ENCODE peak calls at places on chromosomes 13 and 19, in ten cellular contexts. One of them, this sample, is unnamed.

GRCh38 chr19:7159105-7159933 is 89.8 kb downstream of the ZNF557 start:
- DNase-seq in NCI-H1105: no peak
- DNase-seq in activated gamma-delta T cell: no peak
- DNase-seq in stimulated activated CD8-positive, alpha-beta memory T cell treated with anti-CD3 and anti-CD28 coated beads, Interleukin-4, amount 100 ng/mL, for 1 hour: no peak
- DNase-seq in CD4-positive, alpha-beta T cell: no peak
- DNase-seq in activated naive CD8-positive, alpha-beta T cell treated with anti-CD3 and anti-CD28 coated beads, Interleukin-2, amount 50 U/mL, for 24 hours: no peak
- DNase-seq in germinal center: no peak
- DNase-seq in stimulated activated CD4-positive, alpha-beta T cell treated with anti-CD3 and anti-CD28 coated beads, Interleukin-12 subunit alpha, Interleukin-12 subunit beta, amount 100 ng/mL, for 4 hours: no peak
- DNase-seq in activated CD4-positive, alpha-beta T cell treated with anti-CD3 and anti-CD28 coated beads for 48 hours: no peak
- DNase-seq in kidney tubule cell: no peak
- DNase-seq in this sample: no peak

GRCh38 chr19:44850641-44851109 is 4.6 kb downstream of the NECTIN2 start:
- DNase-seq in germinal center: no peak
- DNase-seq in activated naive CD8-positive, alpha-beta T cell treated with anti-CD3 and anti-CD28 coated beads, Interleukin-2, amount 50 U/mL, for 24 hours: no peak
- DNase-seq in CD4-positive, alpha-beta T cell: no peak
- DNase-seq in activated gamma-delta T cell: no peak
- DNase-seq in kidney tubule cell: no peak
- DNase-seq in activated CD4-positive, alpha-beta T cell treated with anti-CD3 and anti-CD28 coated beads for 48 hours: no peak
- DNase-seq in NCI-H1105: no peak
- DNase-seq in stimulated activated CD4-positive, alpha-beta T cell treated with anti-CD3 and anti-CD28 coated beads, Interleukin-12 subunit alpha, Interleukin-12 subunit beta, amount 100 ng/mL, for 4 hours: no peak
- DNase-seq in stimulated activated CD8-positive, alpha-beta memory T cell treated with anti-CD3 and anti-CD28 coated beads, Interleukin-4, amount 100 ng/mL, for 1 hour: no peak
- DNase-seq in this sample: no peak

GRCh38 chr19:5189318-5189607 is 151.3 kb downstream of the PTPRS start:
- DNase-seq in germinal center: no peak
- DNase-seq in activated gamma-delta T cell: no peak
- DNase-seq in activated naive CD8-positive, alpha-beta T cell treated with anti-CD3 and anti-CD28 coated beads, Interleukin-2, amount 50 U/mL, for 24 hours: no peak
- DNase-seq in stimulated activated CD4-positive, alpha-beta T cell treated with anti-CD3 and anti-CD28 coated beads, Interleukin-12 subunit alpha, Interleukin-12 subunit beta, amount 100 ng/mL, for 4 hours: no peak
- DNase-seq in stimulated activated CD8-positive, alpha-beta memory T cell treated with anti-CD3 and anti-CD28 coated beads, Interleukin-4, amount 100 ng/mL, for 1 hour: no peak
- DNase-seq in activated CD4-positive, alpha-beta T cell treated with anti-CD3 and anti-CD28 coated beads for 48 hours: no peak
- DNase-seq in NCI-H1105: no peak
- DNase-seq in CD4-positive, alpha-beta T cell: no peak
- DNase-seq in kidney tubule cell: no peak
- DNase-seq in this sample: no peak

GRCh38 chr13:59829690-59830089 is 334.0 kb downstream of the DIAPH3 start:
- DNase-seq in stimulated activated CD8-positive, alpha-beta memory T cell treated with anti-CD3 and anti-CD28 coated beads, Interleukin-4, amount 100 ng/mL, for 1 hour: no peak
- DNase-seq in activated gamma-delta T cell: no peak
- DNase-seq in NCI-H1105: no peak
- DNase-seq in activated CD4-positive, alpha-beta T cell treated with anti-CD3 and anti-CD28 coated beads for 48 hours: no peak
- DNase-seq in CD4-positive, alpha-beta T cell: no peak
- DNase-seq in activated naive CD8-positive, alpha-beta T cell treated with anti-CD3 and anti-CD28 coated beads, Interleukin-2, amount 50 U/mL, for 24 hours: no peak
- DNase-seq in kidney tubule cell: no peak
- DNase-seq in stimulated activated CD4-positive, alpha-beta T cell treated with anti-CD3 and anti-CD28 coated beads, Interleukin-12 subunit alpha, Interleukin-12 subunit beta, amount 100 ng/mL, for 4 hours: no peak
- DNase-seq in germinal center: no peak
- DNase-seq in this sample: no peak

GRCh38 chr13:95608640-95609280 is 35.7 kb downstream of the DZIP1 start:
- DNase-seq in stimulated activated CD8-positive, alpha-beta memory T cell treated with anti-CD3 and anti-CD28 coated beads, Interleukin-4, amount 100 ng/mL, for 1 hour: no peak
- DNase-seq in activated gamma-delta T cell: no peak
- DNase-seq in kidney tubule cell: no peak
- DNase-seq in stimulated activated CD4-positive, alpha-beta T cell treated with anti-CD3 and anti-CD28 coated beads, Interleukin-12 subunit alpha, Interleukin-12 subunit beta, amount 100 ng/mL, for 4 hours: no peak
- DNase-seq in NCI-H1105: no peak
- DNase-seq in CD4-positive, alpha-beta T cell: no peak
- DNase-seq in activated naive CD8-positive, alpha-beta T cell treated with anti-CD3 and anti-CD28 coated beads, Interleukin-2, amount 50 U/mL, for 24 hours: no peak
- DNase-seq in activated CD4-positive, alpha-beta T cell treated with anti-CD3 and anti-CD28 coated beads for 48 hours: no peak
- DNase-seq in germinal center: no peak
- DNase-seq in this sample: no peak

GRCh38 chr19:14101003-14101545 is 10.5 kb upstream of the SAMD1 start:
- DNase-seq in activated naive CD8-positive, alpha-beta T cell treated with anti-CD3 and anti-CD28 coated beads, Interleukin-2, amount 50 U/mL, for 24 hours: no peak
- DNase-seq in stimulated activated CD4-positive, alpha-beta T cell treated with anti-CD3 and anti-CD28 coated beads, Interleukin-12 subunit alpha, Interleukin-12 subunit beta, amount 100 ng/mL, for 4 hours: no peak
- DNase-seq in activated gamma-delta T cell: no peak
- DNase-seq in stimulated activated CD8-positive, alpha-beta memory T cell treated with anti-CD3 and anti-CD28 coated beads, Interleukin-4, amount 100 ng/mL, for 1 hour: no peak
- DNase-seq in germinal center: no peak
- DNase-seq in activated CD4-positive, alpha-beta T cell treated with anti-CD3 and anti-CD28 coated beads for 48 hours: no peak
- DNase-seq in NCI-H1105: no peak
- DNase-seq in CD4-positive, alpha-beta T cell: no peak
- DNase-seq in kidney tubule cell: no peak
- DNase-seq in this sample: no peak

GRCh38 chr19:10640361-10640760 is 13.8 kb upstream of the ILF3 start:
- DNase-seq in activated naive CD8-positive, alpha-beta T cell treated with anti-CD3 and anti-CD28 coated beads, Interleukin-2, amount 50 U/mL, for 24 hours: no peak
- DNase-seq in activated gamma-delta T cell: no peak
- DNase-seq in stimulated activated CD8-positive, alpha-beta memory T cell treated with anti-CD3 and anti-CD28 coated beads, Interleukin-4, amount 100 ng/mL, for 1 hour: no peak
- DNase-seq in NCI-H1105: no peak
- DNase-seq in kidney tubule cell: no peak
- DNase-seq in germinal center: no peak
- DNase-seq in stimulated activated CD4-positive, alpha-beta T cell treated with anti-CD3 and anti-CD28 coated beads, Interleukin-12 subunit alpha, Interleukin-12 subunit beta, amount 100 ng/mL, for 4 hours: no peak
- DNase-seq in CD4-positive, alpha-beta T cell: no peak
- DNase-seq in activated CD4-positive, alpha-beta T cell treated with anti-CD3 and anti-CD28 coated beads for 48 hours: no peak
- DNase-seq in this sample: no peak

GRCh38 chr13:40388617-40389016 is 277.8 kb downstream of the FOXO1 start:
- DNase-seq in NCI-H1105: no peak
- DNase-seq in activated gamma-delta T cell: peak
- DNase-seq in stimulated activated CD4-positive, alpha-beta T cell treated with anti-CD3 and anti-CD28 coated beads, Interleukin-12 subunit alpha, Interleukin-12 subunit beta, amount 100 ng/mL, for 4 hours: peak
- DNase-seq in stimulated activated CD8-positive, alpha-beta memory T cell treated with anti-CD3 and anti-CD28 coated beads, Interleukin-4, amount 100 ng/mL, for 1 hour: peak
- DNase-seq in germinal center: peak
- DNase-seq in activated CD4-positive, alpha-beta T cell treated with anti-CD3 and anti-CD28 coated beads for 48 hours: peak
- DNase-seq in activated naive CD8-positive, alpha-beta T cell treated with anti-CD3 and anti-CD28 coated beads, Interleukin-2, amount 50 U/mL, for 24 hours: peak
- DNase-seq in kidney tubule cell: peak
- DNase-seq in CD4-positive, alpha-beta T cell: peak
- DNase-seq in this sample: no peak

GRCh38 chr19:1189419-1189818 is 15.4 kb upstream of the SBNO2 start:
- DNase-seq in stimulated activated CD4-positive, alpha-beta T cell treated with anti-CD3 and anti-CD28 coated beads, Interleukin-12 subunit alpha, Interleukin-12 subunit beta, amount 100 ng/mL, for 4 hours: peak
- DNase-seq in stimulated activated CD8-positive, alpha-beta memory T cell treated with anti-CD3 and anti-CD28 coated beads, Interleukin-4, amount 100 ng/mL, for 1 hour: no peak
- DNase-seq in activated naive CD8-positive, alpha-beta T cell treated with anti-CD3 and anti-CD28 coated beads, Interleukin-2, amount 50 U/mL, for 24 hours: peak
- DNase-seq in NCI-H1105: no peak
- DNase-seq in activated CD4-positive, alpha-beta T cell treated with anti-CD3 and anti-CD28 coated beads for 48 hours: peak
- DNase-seq in germinal center: no peak
- DNase-seq in CD4-positive, alpha-beta T cell: peak
- DNase-seq in kidney tubule cell: peak
- DNase-seq in activated gamma-delta T cell: no peak
- DNase-seq in this sample: no peak

GRCh38 chr19:3505598-3506383 is at the start of gene FZR1:
- DNase-seq in activated gamma-delta T cell: peak
- DNase-seq in NCI-H1105: peak
- DNase-seq in kidney tubule cell: peak
- DNase-seq in stimulated activated CD8-positive, alpha-beta memory T cell treated with anti-CD3 and anti-CD28 coated beads, Interleukin-4, amount 100 ng/mL, for 1 hour: peak
- DNase-seq in germinal center: peak
- DNase-seq in stimulated activated CD4-positive, alpha-beta T cell treated with anti-CD3 and anti-CD28 coated beads, Interleukin-12 subunit alpha, Interleukin-12 subunit beta, amount 100 ng/mL, for 4 hours: peak
- DNase-seq in activated CD4-positive, alpha-beta T cell treated with anti-CD3 and anti-CD28 coated beads for 48 hours: peak
- DNase-seq in activated naive CD8-positive, alpha-beta T cell treated with anti-CD3 and anti-CD28 coated beads, Interleukin-2, amount 50 U/mL, for 24 hours: peak
- DNase-seq in CD4-positive, alpha-beta T cell: peak
- DNase-seq in this sample: peak

GRCh38 chr19:18588611-18589379 is at the start of gene REX1BD:
- DNase-seq in stimulated activated CD4-positive, alpha-beta T cell treated with anti-CD3 and anti-CD28 coated beads, Interleukin-12 subunit alpha, Interleukin-12 subunit beta, amount 100 ng/mL, for 4 hours: peak
- DNase-seq in activated gamma-delta T cell: peak
- DNase-seq in kidney tubule cell: peak
- DNase-seq in activated naive CD8-positive, alpha-beta T cell treated with anti-CD3 and anti-CD28 coated beads, Interleukin-2, amount 50 U/mL, for 24 hours: peak
- DNase-seq in NCI-H1105: peak
- DNase-seq in stimulated activated CD8-positive, alpha-beta memory T cell treated with anti-CD3 and anti-CD28 coated beads, Interleukin-4, amount 100 ng/mL, for 1 hour: peak
- DNase-seq in germinal center: peak
- DNase-seq in activated CD4-positive, alpha-beta T cell treated with anti-CD3 and anti-CD28 coated beads for 48 hours: peak
- DNase-seq in CD4-positive, alpha-beta T cell: peak
- DNase-seq in this sample: peak

GRCh38 chr13:81929988-81930387 is 1589.1 kb upstream of the SPRY2 start:
- DNase-seq in kidney tubule cell: peak
- DNase-seq in CD4-positive, alpha-beta T cell: no peak
- DNase-seq in activated CD4-positive, alpha-beta T cell treated with anti-CD3 and anti-CD28 coated beads for 48 hours: no peak
- DNase-seq in activated gamma-delta T cell: no peak
- DNase-seq in germinal center: no peak
- DNase-seq in activated naive CD8-positive, alpha-beta T cell treated with anti-CD3 and anti-CD28 coated beads, Interleukin-2, amount 50 U/mL, for 24 hours: no peak
- DNase-seq in stimulated activated CD4-positive, alpha-beta T cell treated with anti-CD3 and anti-CD28 coated beads, Interleukin-12 subunit alpha, Interleukin-12 subunit beta, amount 100 ng/mL, for 4 hours: no peak
- DNase-seq in stimulated activated CD8-positive, alpha-beta memory T cell treated with anti-CD3 and anti-CD28 coated beads, Interleukin-4, amount 100 ng/mL, for 1 hour: no peak
- DNase-seq in NCI-H1105: no peak
- DNase-seq in this sample: no peak

GRCh38 chr19:18113827-18114226 is 16.2 kb downstream of the MAST3 start:
- DNase-seq in activated gamma-delta T cell: no peak
- DNase-seq in germinal center: no peak
- DNase-seq in activated CD4-positive, alpha-beta T cell treated with anti-CD3 and anti-CD28 coated beads for 48 hours: no peak
- DNase-seq in kidney tubule cell: no peak
- DNase-seq in NCI-H1105: no peak
- DNase-seq in stimulated activated CD4-positive, alpha-beta T cell treated with anti-CD3 and anti-CD28 coated beads, Interleukin-12 subunit alpha, Interleukin-12 subunit beta, amount 100 ng/mL, for 4 hours: no peak
- DNase-seq in activated naive CD8-positive, alpha-beta T cell treated with anti-CD3 and anti-CD28 coated beads, Interleukin-2, amount 50 U/mL, for 24 hours: no peak
- DNase-seq in CD4-positive, alpha-beta T cell: no peak
- DNase-seq in stimulated activated CD8-positive, alpha-beta memory T cell treated with anti-CD3 and anti-CD28 coated beads, Interleukin-4, amount 100 ng/mL, for 1 hour: no peak
- DNase-seq in this sample: no peak

GRCh38 chr19:38412961-38413360 is 10.1 kb downstream of the FAM98C start:
- DNase-seq in CD4-positive, alpha-beta T cell: no peak
- DNase-seq in stimulated activated CD4-positive, alpha-beta T cell treated with anti-CD3 and anti-CD28 coated beads, Interleukin-12 subunit alpha, Interleukin-12 subunit beta, amount 100 ng/mL, for 4 hours: no peak
- DNase-seq in NCI-H1105: no peak
- DNase-seq in activated gamma-delta T cell: no peak
- DNase-seq in activated naive CD8-positive, alpha-beta T cell treated with anti-CD3 and anti-CD28 coated beads, Interleukin-2, amount 50 U/mL, for 24 hours: no peak
- DNase-seq in kidney tubule cell: no peak
- DNase-seq in stimulated activated CD8-positive, alpha-beta memory T cell treated with anti-CD3 and anti-CD28 coated beads, Interleukin-4, amount 100 ng/mL, for 1 hour: no peak
- DNase-seq in germinal center: no peak
- DNase-seq in activated CD4-positive, alpha-beta T cell treated with anti-CD3 and anti-CD28 coated beads for 48 hours: no peak
- DNase-seq in this sample: no peak

GRCh38 chr19:35671818-35672217 is 5.5 kb downstream of the UPK1A start:
- DNase-seq in activated CD4-positive, alpha-beta T cell treated with anti-CD3 and anti-CD28 coated beads for 48 hours: no peak
- DNase-seq in activated naive CD8-positive, alpha-beta T cell treated with anti-CD3 and anti-CD28 coated beads, Interleukin-2, amount 50 U/mL, for 24 hours: no peak
- DNase-seq in stimulated activated CD8-positive, alpha-beta memory T cell treated with anti-CD3 and anti-CD28 coated beads, Interleukin-4, amount 100 ng/mL, for 1 hour: no peak
- DNase-seq in CD4-positive, alpha-beta T cell: no peak
- DNase-seq in kidney tubule cell: no peak
- DNase-seq in stimulated activated CD4-positive, alpha-beta T cell treated with anti-CD3 and anti-CD28 coated beads, Interleukin-12 subunit alpha, Interleukin-12 subunit beta, amount 100 ng/mL, for 4 hours: no peak
- DNase-seq in germinal center: no peak
- DNase-seq in NCI-H1105: no peak
- DNase-seq in activated gamma-delta T cell: no peak
- DNase-seq in this sample: no peak

GRCh38 chr13:59356607-59357006 is 807.1 kb downstream of the DIAPH3 start:
- DNase-seq in activated naive CD8-positive, alpha-beta T cell treated with anti-CD3 and anti-CD28 coated beads, Interleukin-2, amount 50 U/mL, for 24 hours: no peak
- DNase-seq in activated CD4-positive, alpha-beta T cell treated with anti-CD3 and anti-CD28 coated beads for 48 hours: no peak
- DNase-seq in germinal center: no peak
- DNase-seq in stimulated activated CD8-positive, alpha-beta memory T cell treated with anti-CD3 and anti-CD28 coated beads, Interleukin-4, amount 100 ng/mL, for 1 hour: no peak
- DNase-seq in CD4-positive, alpha-beta T cell: no peak
- DNase-seq in stimulated activated CD4-positive, alpha-beta T cell treated with anti-CD3 and anti-CD28 coated beads, Interleukin-12 subunit alpha, Interleukin-12 subunit beta, amount 100 ng/mL, for 4 hours: no peak
- DNase-seq in activated gamma-delta T cell: no peak
- DNase-seq in NCI-H1105: peak
- DNase-seq in kidney tubule cell: peak
- DNase-seq in this sample: no peak

GRCh38 chr13:47135800-47136658 is 239.2 kb upstream of the HTR2A start:
- DNase-seq in germinal center: no peak
- DNase-seq in stimulated activated CD8-positive, alpha-beta memory T cell treated with anti-CD3 and anti-CD28 coated beads, Interleukin-4, amount 100 ng/mL, for 1 hour: no peak
- DNase-seq in NCI-H1105: no peak
- DNase-seq in CD4-positive, alpha-beta T cell: no peak
- DNase-seq in stimulated activated CD4-positive, alpha-beta T cell treated with anti-CD3 and anti-CD28 coated beads, Interleukin-12 subunit alpha, Interleukin-12 subunit beta, amount 100 ng/mL, for 4 hours: no peak
- DNase-seq in activated naive CD8-positive, alpha-beta T cell treated with anti-CD3 and anti-CD28 coated beads, Interleukin-2, amount 50 U/mL, for 24 hours: no peak
- DNase-seq in activated gamma-delta T cell: no peak
- DNase-seq in kidney tubule cell: peak
- DNase-seq in activated CD4-positive, alpha-beta T cell treated with anti-CD3 and anti-CD28 coated beads for 48 hours: no peak
- DNase-seq in this sample: no peak

GRCh38 chr19:45499196-45500180 is 1.2 kb downstream of the PPM1N start:
- DNase-seq in kidney tubule cell: no peak
- DNase-seq in germinal center: peak
- DNase-seq in activated gamma-delta T cell: no peak
- DNase-seq in activated CD4-positive, alpha-beta T cell treated with anti-CD3 and anti-CD28 coated beads for 48 hours: peak
- DNase-seq in NCI-H1105: no peak
- DNase-seq in stimulated activated CD8-positive, alpha-beta memory T cell treated with anti-CD3 and anti-CD28 coated beads, Interleukin-4, amount 100 ng/mL, for 1 hour: no peak
- DNase-seq in stimulated activated CD4-positive, alpha-beta T cell treated with anti-CD3 and anti-CD28 coated beads, Interleukin-12 subunit alpha, Interleukin-12 subunit beta, amount 100 ng/mL, for 4 hours: peak
- DNase-seq in activated naive CD8-positive, alpha-beta T cell treated with anti-CD3 and anti-CD28 coated beads, Interleukin-2, amount 50 U/mL, for 24 hours: peak
- DNase-seq in CD4-positive, alpha-beta T cell: peak
- DNase-seq in this sample: no peak

GRCh38 chr19:56158170-56158757 is 17.2 kb downstream of the ZNF444 start:
- DNase-seq in germinal center: no peak
- DNase-seq in kidney tubule cell: no peak
- DNase-seq in stimulated activated CD8-positive, alpha-beta memory T cell treated with anti-CD3 and anti-CD28 coated beads, Interleukin-4, amount 100 ng/mL, for 1 hour: no peak
- DNase-seq in CD4-positive, alpha-beta T cell: no peak
- DNase-seq in activated naive CD8-positive, alpha-beta T cell treated with anti-CD3 and anti-CD28 coated beads, Interleukin-2, amount 50 U/mL, for 24 hours: no peak
- DNase-seq in activated CD4-positive, alpha-beta T cell treated with anti-CD3 and anti-CD28 coated beads for 48 hours: no peak
- DNase-seq in activated gamma-delta T cell: no peak
- DNase-seq in stimulated activated CD4-positive, alpha-beta T cell treated with anti-CD3 and anti-CD28 coated beads, Interleukin-12 subunit alpha, Interleukin-12 subunit beta, amount 100 ng/mL, for 4 hours: no peak
- DNase-seq in NCI-H1105: no peak
- DNase-seq in this sample: no peak

GRCh38 chr19:47518139-47518538 is 3.3 kb upstream of the NAPA start:
- DNase-seq in activated gamma-delta T cell: no peak
- DNase-seq in CD4-positive, alpha-beta T cell: no peak
- DNase-seq in activated naive CD8-positive, alpha-beta T cell treated with anti-CD3 and anti-CD28 coated beads, Interleukin-2, amount 50 U/mL, for 24 hours: peak
- DNase-seq in stimulated activated CD8-positive, alpha-beta memory T cell treated with anti-CD3 and anti-CD28 coated beads, Interleukin-4, amount 100 ng/mL, for 1 hour: no peak
- DNase-seq in stimulated activated CD4-positive, alpha-beta T cell treated with anti-CD3 and anti-CD28 coated beads, Interleukin-12 subunit alpha, Interleukin-12 subunit beta, amount 100 ng/mL, for 4 hours: peak
- DNase-seq in kidney tubule cell: no peak
- DNase-seq in NCI-H1105: no peak
- DNase-seq in germinal center: peak
- DNase-seq in activated CD4-positive, alpha-beta T cell treated with anti-CD3 and anti-CD28 coated beads for 48 hours: peak
- DNase-seq in this sample: no peak